ENCODE peak calls at places on chromosomes 13 and 19, in five cellular contexts. A is AG09309, T is IMR-90, B is uterus, L is HL-60. J is an unnamed sample.

GRCh38 chr13:31477961-31478360 is 261.4 kb upstream of the RXFP2 start:
- DNase-seq in L (no peak), T (peak; percentile 30), B (no peak), A (peak; percentile 65), J (no peak)

GRCh38 chr19:15640294-15640903 is at the start of gene CYP4F3:
- DNase-seq in A (no peak), B (peak; percentile 52), L (peak; percentile 92), T (no peak), J (no peak)

GRCh38 chr13:47119568-47120080 is 222.8 kb upstream of the HTR2A start:
- DNase-seq in A (no peak), T (peak; percentile 28), L (no peak), B (no peak), J (no peak)

GRCh38 chr19:55340144-55340783 is 588 bp downstream of the KMT5C start:
- DNase-seq in T (no peak), B (no peak), A (no peak), L (no peak), J (no peak)

GRCh38 chr13:32887617-32888016 is 128.6 kb upstream of the KL start:
- DNase-seq in L (no peak), B (no peak), A (no peak), T (no peak), J (no peak)

GRCh38 chr13:105971720-105972119 is 563.7 kb downstream of the EFNB2 start:
- DNase-seq in A (no peak), L (no peak), B (no peak), T (no peak), J (no peak)

GRCh38 chr19:5032101-5032967 is 63.4 kb downstream of the KDM4B start:
- DNase-seq in T (no peak), L (no peak), A (no peak), B (no peak), J (no peak)

GRCh38 chr13:110817143-110817542 is 97.7 kb downstream of the ANKRD10 start:
- DNase-seq in T (no peak), A (no peak), L (no peak), B (no peak), J (no peak)

GRCh38 chr19:19064098-19064722 is 416 bp downstream of the SLC25A42 start:
- DNase-seq in T (no peak), L (no peak), B (no peak), A (no peak), J (no peak)

GRCh38 chr13:107476068-107476467 is 739.3 kb downstream of the LIG4 start:
- DNase-seq in B (no peak), T (peak; percentile 62), L (no peak), A (no peak), J (no peak)

GRCh38 chr13:60627071-60627686 is 230.2 kb downstream of the TDRD3 start:
- DNase-seq in L (peak; percentile 68), T (peak; percentile 3), A (no peak), B (no peak), J (no peak)

GRCh38 chr19:12647490-12648071 is 19.0 kb downstream of the MAN2B1 start:
- DNase-seq in T (no peak), A (no peak), B (peak; percentile 68), L (no peak), J (peak; percentile 83)

GRCh38 chr13:101127741-101128353 is 288.5 kb downstream of the NALCN start:
- DNase-seq in T (peak; percentile 53), A (no peak), B (no peak), L (no peak), J (no peak)

DNA sequence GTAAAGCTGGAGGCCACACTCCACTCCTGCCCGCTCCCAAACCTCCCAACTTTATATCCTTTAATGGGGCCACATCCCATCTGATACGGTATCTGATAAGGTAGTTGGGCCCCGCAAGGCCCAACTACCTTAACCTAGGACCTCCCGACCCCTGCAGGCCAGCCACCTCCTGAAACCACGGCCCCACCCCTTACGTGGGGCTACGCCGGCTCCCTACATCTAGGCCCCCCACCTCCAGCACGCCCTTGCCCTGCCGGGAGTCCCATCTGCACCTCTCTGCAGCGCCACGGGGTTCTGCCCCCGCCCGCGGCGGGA is 2.2 kb downstream of the IGFLR1 start:
- DNase-seq in T (no peak), L (no peak), A (no peak), B (no peak), J (no peak)
- H3K4me3 ChIP-seq in T (peak overlapping the region; percentile 52), L (peak overlapping the region; percentile 63), A (peak overlapping the region; percentile 66), B (peak overlapping the region; percentile 60), J (peak overlapping the region; percentile 34)

DNA sequence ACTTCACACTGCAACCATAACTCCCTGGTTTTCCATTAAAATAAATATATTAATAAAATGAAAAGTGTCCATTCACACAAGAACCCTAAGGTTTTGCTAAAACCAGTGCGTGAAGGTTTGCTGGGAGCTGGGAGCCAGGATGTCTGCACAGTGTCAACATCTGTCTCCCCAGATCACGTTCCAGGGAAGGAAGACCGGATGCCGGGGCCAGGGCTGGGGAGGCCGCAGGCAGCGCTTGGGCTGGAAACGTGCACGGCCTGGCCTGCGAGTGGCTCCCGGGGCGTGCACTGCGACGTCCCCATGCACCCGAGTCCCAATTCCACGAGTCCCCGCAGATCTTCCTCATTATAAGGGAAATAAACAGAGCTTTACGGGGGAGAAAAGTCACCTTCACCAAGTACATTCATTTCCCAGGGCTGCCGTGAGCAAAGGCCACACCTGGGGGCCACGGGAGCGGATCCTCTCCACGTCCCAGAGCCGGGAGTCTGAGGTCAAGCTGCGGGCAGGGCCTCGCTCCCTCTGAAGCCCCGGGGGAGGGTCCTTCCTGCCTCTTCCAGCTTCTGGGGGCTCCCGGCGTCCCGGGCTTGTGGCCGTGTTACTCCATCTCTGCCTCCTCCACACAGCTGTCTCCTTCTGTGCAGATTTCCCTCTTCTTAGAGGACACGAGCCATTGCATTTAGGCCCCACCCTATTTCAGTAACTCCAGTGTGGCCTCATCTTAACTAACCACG is 12.9 kb downstream of the SHC2 start:
- DNase-seq in T (no peak), L (no peak), B (peak; percentile 72), A (no peak), J (peak; percentile 89)
- H3K4me3 ChIP-seq in T (no peak overlapping the region), L (no peak overlapping the region), B (no peak overlapping the region), A (no peak overlapping the region), J (no peak overlapping the region)

GRCh38 chr13:98174995-98175394 is 2.1 kb downstream of the RNF113B start:
- DNase-seq in L (no peak), B (no peak), A (no peak), T (peak; percentile 31), J (no peak)

GRCh38 chr13:98171806-98172569 is 5.1 kb downstream of the RNF113B start:
- DNase-seq in B (peak; percentile 34), A (no peak), T (peak; percentile 32), L (no peak), J (no peak)

GRCh38 chr13:98172570-98173405 is 4.3 kb downstream of the RNF113B start:
- DNase-seq in B (no peak), T (peak; percentile 45), L (no peak), A (no peak), J (no peak)

GRCh38 chr13:98174321-98174720 is 2.7 kb downstream of the RNF113B start:
- DNase-seq in L (no peak), B (no peak), A (no peak), T (no peak), J (no peak)

GRCh38 chr13:98173431-98173921 is 3.6 kb downstream of the RNF113B start:
- DNase-seq in A (peak; percentile 96), T (peak; percentile 99), L (no peak), B (peak; percentile 43), J (peak; percentile 70)
- H3K4me3 ChIP-seq in A (no peak overlapping the region), T (no peak overlapping the region), L (no peak overlapping the region), B (no peak overlapping the region), J (no peak overlapping the region)

DNA sequence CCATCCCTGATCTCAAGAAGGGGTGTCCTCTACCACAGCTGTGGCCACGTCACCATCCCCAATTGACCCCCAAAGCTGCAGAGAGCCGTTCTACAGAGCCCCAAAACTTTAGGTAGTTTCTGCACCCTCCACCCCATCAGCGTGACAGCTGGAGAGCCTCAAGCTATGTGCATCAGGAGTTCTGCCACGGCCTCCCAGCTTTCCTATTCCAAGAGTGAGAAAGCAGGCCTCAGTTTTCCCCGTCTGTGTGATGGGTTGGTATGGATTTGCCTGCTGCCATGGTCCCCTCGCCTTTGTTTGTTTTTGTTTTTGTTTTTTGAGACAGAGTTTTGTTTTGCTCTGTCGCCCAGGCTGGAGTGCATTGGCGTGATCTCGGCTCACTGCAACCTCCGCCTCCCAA is 1.5 kb downstream of the BCL3 start:
- DNase-seq in B (no peak), L (no peak), A (no peak), T (no peak), J (no peak)
- H3K4me3 ChIP-seq in B (no peak overlapping the region), L (no peak overlapping the region), A (peak overlapping the region; percentile 70), T (peak overlapping the region; percentile 92), J (peak overlapping the region; percentile 81)

GRCh38 chr19:46952874-46953273 is 66.8 kb upstream of the NPAS1 start:
- DNase-seq in B (no peak), A (no peak), L (no peak), T (no peak), J (no peak)

GRCh38 chr19:46953955-46954501 is 65.6 kb upstream of the NPAS1 start:
- DNase-seq in L (no peak), T (no peak), B (no peak), A (no peak), J (no peak)

GRCh38 chr19:46955813-46956371 is 63.7 kb upstream of the NPAS1 start:
- DNase-seq in A (no peak), L (no peak), T (no peak), B (no peak), J (no peak)

GRCh38 chr19:46954502-46955004 is 65.1 kb upstream of the NPAS1 start:
- DNase-seq in L (no peak), T (no peak), B (no peak), A (no peak), J (no peak)

GRCh38 chr19:46955114-46955812 is 64.4 kb upstream of the NPAS1 start:
- DNase-seq in T (peak; percentile 52), B (no peak), L (peak; percentile 39), A (no peak), J (no peak)
- H3K4me3 ChIP-seq in T (no peak overlapping the region), B (no peak overlapping the region), L (peak overlapping the region; percentile 32), A (no peak overlapping the region), J (no peak overlapping the region)

DNA sequence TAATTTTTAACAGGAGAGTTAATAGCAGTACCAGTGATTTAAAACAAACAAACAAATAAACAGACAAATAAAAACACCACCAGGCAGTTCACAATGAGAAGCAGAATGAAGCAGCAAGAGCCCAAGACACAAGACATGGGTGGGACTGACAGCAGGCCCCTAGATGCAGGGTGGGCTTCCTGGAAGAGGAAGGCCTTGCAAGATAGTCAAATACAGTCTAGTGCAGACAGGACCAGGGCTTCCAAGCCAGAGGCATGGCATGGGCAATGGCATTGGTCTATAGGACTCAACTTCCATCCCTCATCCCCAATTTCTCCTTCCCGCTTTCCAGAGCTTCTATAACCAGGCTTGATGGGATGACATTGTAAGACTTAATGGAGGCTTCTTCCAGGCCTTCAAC is 645.1 kb downstream of the UQCRFS1 start:
- DNase-seq in L (no peak), T (no peak), A (no peak), B (no peak), J (no peak)
- H3K4me3 ChIP-seq in L (no peak overlapping the region), T (no peak overlapping the region), A (no peak overlapping the region), B (no peak overlapping the region), J (no peak overlapping the region)

GRCh38 chr19:50030225-50030624 is 4.4 kb downstream of the ZNF473 start:
- DNase-seq in T (no peak), B (no peak), L (peak; percentile 79), A (no peak), J (no peak)
- H3K4me3 ChIP-seq in T (no peak overlapping the region), B (no peak overlapping the region), L (no peak overlapping the region), A (no peak overlapping the region), J (no peak overlapping the region)